ENCODE peak calls at places on chromosomes 6 and 20, in nine cellular contexts. Y is T-helper 17 cell; S is GM12865; W is mucosa of descending colon; O is AG20443; K is NCI-H345; J is stimulated activated naive CD8-positive, alpha-beta T cell treated with anti-CD3 and anti-CD28 coated beads, Interleukin-15, Interleukin-2, amounts not matched to agents 100 U/mL and 50 U/mL, for 24 hours; Z is activated CD4-positive, CD25-positive, alpha-beta regulatory T cell; C is NCI-H1436 treated with DMSO at 0.1 percent for 48 hours. E is an unnamed sample.

GRCh38 chr6:158011980-158012566 is 30.4 kb downstream of the SYNJ2 start:
- DNase-seq in Z (no peak), C (no peak), O (no peak), S (peak), W (peak), K (no peak), J (no peak), Y (no peak), E (no peak)

GRCh38 chr20:43462369-43463132 is 4.9 kb downstream of the SRSF6 start:
- DNase-seq in S (no peak), O (no peak), W (no peak), C (no peak), K (no peak), Z (no peak), J (no peak), Y (no peak), E (no peak)

GRCh38 chr6:12637960-12638641 is 78.5 kb upstream of the PHACTR1 start:
- DNase-seq in C (no peak), K (peak), J (peak), O (peak), W (peak), Z (no peak), Y (no peak), S (peak), E (peak)

GRCh38 chr6:163828038-163828790 is 413.7 kb downstream of the QKI start:
- DNase-seq in W (no peak), K (no peak), O (peak), J (no peak), Y (no peak), S (no peak), C (no peak), Z (no peak), E (no peak)

GRCh38 chr20:32922466-32922865 is 63.7 kb downstream of the EFCAB8 start:
- DNase-seq in O (no peak), K (no peak), S (no peak), J (no peak), Z (no peak), Y (no peak), C (no peak), W (no peak), E (no peak)

GRCh38 chr20:15838466-15838865 is 734.8 kb downstream of the KIF16B start:
- DNase-seq in C (no peak), K (no peak), S (no peak), Y (no peak), W (no peak), O (no peak), J (no peak), Z (no peak), E (no peak)

GRCh38 chr6:89941031-89941775 is 46.9 kb downstream of the GJA10 start:
- DNase-seq in W (peak), Y (no peak), O (no peak), C (no peak), K (peak), Z (no peak), J (peak), S (no peak), E (no peak)

GRCh38 chr6:4294636-4295035 is 159.3 kb upstream of the ECI2 start:
- DNase-seq in K (no peak), Z (no peak), O (no peak), W (no peak), S (no peak), Y (no peak), J (no peak), C (no peak), E (no peak)

GRCh38 chr6:137389150-137389664 is 105.0 kb downstream of the OLIG3 start:
- DNase-seq in K (no peak), Y (no peak), C (no peak), S (peak), Z (peak), J (peak), O (no peak), W (no peak), E (no peak)

GRCh38 chr6:12071064-12071615 is 59.0 kb downstream of the HIVEP1 start:
- DNase-seq in O (no peak), C (no peak), Z (no peak), K (no peak), W (no peak), J (no peak), Y (no peak), S (no peak), E (no peak)

GRCh38 chr20:16701296-16701695 is 28.5 kb upstream of the SNRPB2 start:
- DNase-seq in K (peak), W (no peak), C (no peak), J (peak), Y (no peak), S (peak), Z (no peak), O (peak), E (peak)

GRCh38 chr6:157068691-157069228 is 254.6 kb downstream of the TMEM242 start:
- DNase-seq in J (no peak), K (no peak), Z (no peak), Y (no peak), O (no peak), W (no peak), C (no peak), S (peak), E (peak)

GRCh38 chr6:112289039-112289566 is 34.7 kb upstream of the LAMA4 start:
- DNase-seq in S (no peak), J (no peak), Z (no peak), W (peak), K (no peak), Y (no peak), O (peak), C (no peak), E (no peak)

E was measured in Karpas-422.